ENCODE peak calls at places on chromosome 22, in four cellular contexts. B is H4; X is stimulated activated CD8-positive, alpha-beta memory T cell treated with anti-CD3 and anti-CD28 coated beads, Interleukin-4, amount 100 ng/mL, for 1 hour; J is activated T-helper 9 cell treated with anti-CD3 and anti-CD28 coated beads, Interleukin-2, amount 50 U/mL, for 16 hours. C is an unnamed sample.

GRCh38 chr22:22703715-22704114 is 59.3 kb downstream of the GGTLC2 start:
- DNase-seq in B (no peak), X (no peak), J (no peak), C (no peak)

GRCh38 chr22:50271519-50271970 is 1.4 kb upstream of the MAPK11 start:
- DNase-seq in X (no peak), B (no peak), J (peak; percentile 57), C (no peak)

GRCh38 chr22:46390652-46391301 is 55.3 kb downstream of the TRMU start:
- DNase-seq in J (no peak), B (no peak), X (no peak), C (peak; percentile 47)

GRCh38 chr22:43275545-43275981 is 67.6 kb downstream of the SCUBE1 start:
- DNase-seq in B (peak; percentile 90), J (no peak), X (no peak), C (no peak)

GRCh38 chr22:43439368-43440102 is 27.7 kb downstream of the MPPED1 start:
- DNase-seq in B (no peak), J (no peak), X (no peak), C (no peak)

GRCh38 chr22:44995715-44996114 is 14.1 kb downstream of the PHF21B start:
- DNase-seq in B (no peak), X (no peak), J (no peak), C (no peak)

GRCh38 chr22:42994917-42995562 is 19.9 kb downstream of the PACSIN2 start:
- DNase-seq in B (peak; percentile 93), J (no peak), X (no peak), C (peak; percentile 59)

GRCh38 chr22:40348025-40348658 is 1.8 kb downstream of the ADSL start:
- DNase-seq in X (no peak), B (peak; percentile 45), J (peak; percentile 51), C (peak; percentile 69)

GRCh38 chr22:32701021-32701420 is 100.5 kb upstream of the TIMP3 start:
- DNase-seq in J (no peak), X (no peak), B (no peak), C (no peak)

GRCh38 chr22:19704355-19705015 is 9.8 kb upstream of the SEPTIN5 start:
- DNase-seq in X (no peak), J (no peak), B (no peak), C (no peak)

GRCh38 chr22:30606455-30607299 is at the start of gene TCN2:
- DNase-seq in B (peak; percentile 54), J (no peak), X (no peak), C (peak; percentile 64)

GRCh38 chr22:50218996-50219727 is 18.4 kb downstream of the SELENOO start:
- DNase-seq in B (peak; percentile 47), J (no peak), X (no peak), C (peak; percentile 73)

GRCh38 chr22:29343313-29343805 is 27.9 kb upstream of the RASL10A start:
- DNase-seq in X (no peak), J (no peak), B (no peak), C (no peak)

GRCh38 chr22:38792833-38793232 is 1.1 kb downstream of the DNAL4 start:
- DNase-seq in X (no peak), B (no peak), J (no peak), C (no peak)

GRCh38 chr22:32376681-32377080 is 19.0 kb downstream of the RFPL3 start:
- DNase-seq in B (no peak), X (no peak), J (no peak), C (no peak)

GRCh38 chr22:38397189-38398097 is 57.6 kb downstream of the KCNJ4 start:
- DNase-seq in X (no peak), B (no peak), J (no peak), C (no peak)

GRCh38 chr22:44753189-44754042 is 1.0 kb downstream of the ARHGAP8 start:
- DNase-seq in X (no peak), J (no peak), B (no peak), C (peak; percentile 31)

GRCh38 chr22:36332623-36333331 is 55.0 kb downstream of the MYH9 start:
- DNase-seq in X (no peak), B (peak; percentile 87), J (peak; percentile 45), C (no peak)

GRCh38 chr22:49721211-49721763 is 106.4 kb downstream of the BRD1 start:
- DNase-seq in B (no peak), J (no peak), X (no peak), C (no peak)

GRCh38 chr22:24101966-24102365 is 79.3 kb upstream of the SUSD2 start:
- DNase-seq in J (no peak), B (no peak), X (no peak), C (no peak)

GRCh38 chr22:23878219-23878618 is 16.0 kb upstream of the MIF start:
- DNase-seq in X (no peak), J (no peak), B (no peak), C (no peak)

GRCh38 chr22:30308518-30309230 is 18.1 kb downstream of the TBC1D10A start:
- DNase-seq in J (no peak), B (no peak), X (no peak), C (no peak)

GRCh38 chr22:35301370-35301874 is 1.7 kb downstream of the TOM1 start:
- DNase-seq in X (no peak), J (no peak), B (peak; percentile 64), C (no peak)

GRCh38 chr22:43880743-43881055 is 11.1 kb downstream of the PNPLA5 start:
- DNase-seq in B (no peak), X (no peak), J (no peak), C (no peak)

GRCh38 chr22:17057959-17058814 is 26.6 kb upstream of the IL17RA start:
- DNase-seq in X (no peak), B (peak; percentile 43), J (peak; percentile 3), C (peak; percentile 82)